ENCODE peak calls at places on chromosomes 16 and 17, in five cellular contexts. One of them, this sample, is unnamed.

GRCh38 chr16:81997738-81998137 is 13.5 kb downstream of the SDR42E1 start:
- DNase-seq in left ventricle myocardium inferior: no peak
- DNase-seq in AG04450: peak
- DNase-seq in thoracic aorta: no peak
- DNase-seq in OCI-LY7: no peak
- DNase-seq in this sample: no peak

GRCh38 chr17:55434721-55435120 is 13.1 kb upstream of the MMD start:
- DNase-seq in left ventricle myocardium inferior: no peak
- DNase-seq in AG04450: no peak
- DNase-seq in thoracic aorta: no peak
- DNase-seq in OCI-LY7: no peak
- DNase-seq in this sample: no peak

GRCh38 chr17:32192379-32192778 is 50.1 kb downstream of the RHOT1 start:
- DNase-seq in left ventricle myocardium inferior: no peak
- DNase-seq in AG04450: no peak
- DNase-seq in thoracic aorta: no peak
- DNase-seq in OCI-LY7: no peak
- DNase-seq in this sample: no peak

GRCh38 chr16:31105677-31106213 is 2.4 kb upstream of the BCKDK start:
- DNase-seq in left ventricle myocardium inferior: peak
- DNase-seq in AG04450: no peak
- DNase-seq in thoracic aorta: peak
- DNase-seq in OCI-LY7: peak
- DNase-seq in this sample: peak

GRCh38 chr17:32964541-32964940 is 27.1 kb upstream of the SPACA3 start:
- DNase-seq in left ventricle myocardium inferior: no peak
- DNase-seq in AG04450: no peak
- DNase-seq in thoracic aorta: no peak
- DNase-seq in OCI-LY7: no peak
- DNase-seq in this sample: no peak

GRCh38 chr17:17348872-17349723 is 45.9 kb downstream of the NT5M start:
- DNase-seq in left ventricle myocardium inferior: no peak
- DNase-seq in AG04450: no peak
- DNase-seq in thoracic aorta: no peak
- DNase-seq in OCI-LY7: no peak
- DNase-seq in this sample: no peak

GRCh38 chr17:63819585-63820537 is 7.4 kb upstream of the PSMC5 start:
- DNase-seq in left ventricle myocardium inferior: peak
- DNase-seq in AG04450: no peak
- DNase-seq in thoracic aorta: no peak
- DNase-seq in OCI-LY7: no peak
- DNase-seq in this sample: no peak

GRCh38 chr16:50745940-50746339 is 4.1 kb downstream of the CYLD start:
- DNase-seq in left ventricle myocardium inferior: no peak
- DNase-seq in AG04450: no peak
- DNase-seq in thoracic aorta: no peak
- DNase-seq in OCI-LY7: no peak
- DNase-seq in this sample: no peak

GRCh38 chr17:32877164-32877764 is 340 bp upstream of the MYO1D start:
- DNase-seq in left ventricle myocardium inferior: peak
- DNase-seq in AG04450: peak
- DNase-seq in thoracic aorta: peak
- DNase-seq in OCI-LY7: peak
- DNase-seq in this sample: peak

GRCh38 chr16:2745116-2745890 is 7.1 kb upstream of the SRRM2 start:
- DNase-seq in left ventricle myocardium inferior: no peak
- DNase-seq in AG04450: no peak
- DNase-seq in thoracic aorta: no peak
- DNase-seq in OCI-LY7: no peak
- DNase-seq in this sample: no peak

GRCh38 chr16:73669535-73670274 is 621.8 kb upstream of the ZFHX3 start:
- DNase-seq in left ventricle myocardium inferior: no peak
- DNase-seq in AG04450: no peak
- DNase-seq in thoracic aorta: no peak
- DNase-seq in OCI-LY7: no peak
- DNase-seq in this sample: no peak

GRCh38 chr17:6067060-6067459 is 3.1 kb upstream of the WSCD1 start:
- DNase-seq in left ventricle myocardium inferior: no peak
- DNase-seq in AG04450: no peak
- DNase-seq in thoracic aorta: no peak
- DNase-seq in OCI-LY7: no peak
- DNase-seq in this sample: no peak

DNA sequence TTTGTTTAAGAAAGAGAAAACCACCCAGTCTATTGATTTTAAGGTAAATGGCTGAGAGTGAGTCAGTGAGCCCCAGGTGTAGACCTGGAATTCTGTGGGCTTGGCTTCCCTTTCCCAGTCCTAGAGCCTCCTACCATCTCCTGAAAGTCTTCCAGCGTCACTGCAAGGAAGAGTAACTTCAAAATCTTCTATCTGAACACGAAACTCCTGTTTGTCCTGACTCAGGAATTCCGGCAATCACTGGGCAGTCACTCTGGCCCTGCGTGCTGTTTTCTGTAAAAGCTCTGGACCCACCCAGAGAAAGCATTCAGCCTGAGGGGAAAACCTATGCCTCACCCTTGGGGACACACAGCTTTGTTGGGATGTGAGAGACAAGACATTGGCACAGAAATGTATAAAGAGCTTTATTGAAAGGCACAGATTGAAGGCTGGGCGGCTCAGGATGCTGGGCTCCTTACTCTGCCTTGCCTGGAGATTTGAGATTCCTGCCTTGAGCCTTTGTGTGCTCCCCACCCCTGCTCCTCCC is 15.9 kb downstream of the MINK1 start:
- DNase-seq in left ventricle myocardium inferior: no peak
- DNase-seq in AG04450: no peak
- DNase-seq in thoracic aorta: no peak
- DNase-seq in OCI-LY7: no peak
- DNase-seq in this sample: no peak
- H3K4me3 ChIP-seq in left ventricle myocardium inferior: no peak
- H3K4me3 ChIP-seq in AG04450: no peak
- H3K4me3 ChIP-seq in thoracic aorta: no peak
- H3K4me3 ChIP-seq in OCI-LY7: no peak
- H3K4me3 ChIP-seq in this sample: no peak

GRCh38 chr17:73420897-73421296 is 109.1 kb upstream of the CDC42EP4 start:
- DNase-seq in left ventricle myocardium inferior: no peak
- DNase-seq in AG04450: no peak
- DNase-seq in thoracic aorta: no peak
- DNase-seq in OCI-LY7: peak
- DNase-seq in this sample: no peak
- TF ChIP-seq CTCF in left ventricle myocardium inferior: no peak
- TF ChIP-seq CTCF in AG04450: peak
- TF ChIP-seq CTCF in thoracic aorta: no peak
- TF ChIP-seq CTCF in OCI-LY7: peak
- TF ChIP-seq CTCF in this sample: no peak

GRCh38 chr17:80203448-80204092 is 16.6 kb downstream of the SGSH start:
- DNase-seq in left ventricle myocardium inferior: no peak
- DNase-seq in AG04450: no peak
- DNase-seq in thoracic aorta: no peak
- DNase-seq in OCI-LY7: peak
- DNase-seq in this sample: no peak
- H3K27ac ChIP-seq in left ventricle myocardium inferior: no peak
- H3K27ac ChIP-seq in AG04450: no peak
- H3K27ac ChIP-seq in thoracic aorta: no peak
- H3K27ac ChIP-seq in OCI-LY7: no peak
- H3K27ac ChIP-seq in this sample: no peak

DNA sequence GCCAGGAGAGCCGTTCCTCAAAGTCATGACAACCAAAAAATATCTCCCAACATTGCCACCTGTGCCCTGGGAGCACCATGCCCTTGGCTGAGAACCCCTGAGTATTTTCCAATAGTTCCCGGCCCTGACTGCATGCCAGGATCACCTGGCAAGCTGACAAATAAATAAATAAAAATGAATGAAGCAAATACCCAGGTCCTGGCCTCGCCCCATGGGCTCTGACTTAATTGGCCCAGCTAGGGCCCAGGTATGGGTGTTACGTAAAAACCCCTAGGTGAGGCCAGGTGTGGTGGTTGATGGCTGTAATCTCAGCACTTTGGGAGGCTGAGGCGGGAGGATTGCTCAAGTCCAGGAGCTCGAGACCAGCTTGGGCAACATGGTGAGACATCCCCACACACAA is 2.7 kb upstream of the C16orf74 start:
- DNase-seq in left ventricle myocardium inferior: no peak
- DNase-seq in AG04450: no peak
- DNase-seq in thoracic aorta: no peak
- DNase-seq in OCI-LY7: no peak
- DNase-seq in this sample: no peak
- H3K4me3 ChIP-seq in left ventricle myocardium inferior: no peak
- H3K4me3 ChIP-seq in AG04450: no peak
- H3K4me3 ChIP-seq in thoracic aorta: no peak
- H3K4me3 ChIP-seq in OCI-LY7: no peak
- H3K4me3 ChIP-seq in this sample: no peak

GRCh38 chr17:78647030-78647429 is 69.8 kb upstream of the DNAH17 start:
- DNase-seq in left ventricle myocardium inferior: no peak
- DNase-seq in AG04450: no peak
- DNase-seq in thoracic aorta: no peak
- DNase-seq in OCI-LY7: no peak
- DNase-seq in this sample: no peak
- TF ChIP-seq CTCF in left ventricle myocardium inferior: no peak
- TF ChIP-seq CTCF in AG04450: no peak
- TF ChIP-seq CTCF in thoracic aorta: no peak
- TF ChIP-seq CTCF in OCI-LY7: no peak
- TF ChIP-seq CTCF in this sample: no peak

GRCh38 chr16:63625141-63625540 is 1496.7 kb downstream of the CDH11 start:
- DNase-seq in left ventricle myocardium inferior: no peak
- DNase-seq in AG04450: no peak
- DNase-seq in thoracic aorta: no peak
- DNase-seq in OCI-LY7: no peak
- DNase-seq in this sample: no peak

GRCh38 chr16:63628812-63629211 is 1493.1 kb downstream of the CDH11 start:
- DNase-seq in left ventricle myocardium inferior: no peak
- DNase-seq in AG04450: no peak
- DNase-seq in thoracic aorta: no peak
- DNase-seq in OCI-LY7: no peak
- DNase-seq in this sample: no peak

GRCh38 chr16:63617990-63618763 is 1503.7 kb downstream of the CDH11 start:
- DNase-seq in left ventricle myocardium inferior: peak
- DNase-seq in AG04450: no peak
- DNase-seq in thoracic aorta: no peak
- DNase-seq in OCI-LY7: no peak
- DNase-seq in this sample: peak

GRCh38 chr16:63618896-63619295 is 1503.0 kb downstream of the CDH11 start:
- DNase-seq in left ventricle myocardium inferior: no peak
- DNase-seq in AG04450: no peak
- DNase-seq in thoracic aorta: no peak
- DNase-seq in OCI-LY7: no peak
- DNase-seq in this sample: no peak

GRCh38 chr16:63623551-63624039 is 1498.3 kb downstream of the CDH11 start:
- DNase-seq in left ventricle myocardium inferior: no peak
- DNase-seq in AG04450: no peak
- DNase-seq in thoracic aorta: no peak
- DNase-seq in OCI-LY7: no peak
- DNase-seq in this sample: no peak
- H3K27ac ChIP-seq in left ventricle myocardium inferior: no peak
- H3K27ac ChIP-seq in AG04450: no peak
- H3K27ac ChIP-seq in thoracic aorta: no peak
- H3K27ac ChIP-seq in OCI-LY7: no peak
- H3K27ac ChIP-seq in this sample: no peak

This sample was measured in colonic mucosa.